ENCODE peak calls at places on chromosome 20, in eight cellular contexts. F is heart right ventricle, G is kidney, N is mucosa of descending colon, H is heart left ventricle, M is uterus, S is A549, Q is body of pancreas. O is an unnamed sample.
A peak's percentile ranks its signal among the peaks of the same experiment; 100 is the strongest.

GRCh38 chr20:63177134-63177784 is 38.7 kb downstream of the YTHDF1 start:
- DNase-seq in F (no peak), Q (no peak), G (peak; percentile 57), M (no peak), N (no peak), S (peak; percentile 66), H (no peak), O (peak; percentile 44)

GRCh38 chr20:53582574-53583351 is 10.9 kb downstream of the ZNF217 start:
- DNase-seq in M (peak; percentile 66), G (no peak), S (peak; percentile 71), N (no peak), Q (peak; percentile 46), H (peak; percentile 48), F (no peak), O (no peak)

GRCh38 chr20:63032026-63032800 is 25.4 kb upstream of the BHLHE23 start:
- DNase-seq in F (peak; percentile 7), Q (no peak), M (no peak), H (peak; percentile 20), S (no peak), G (peak; percentile 42), N (no peak), O (no peak)

GRCh38 chr20:33648396-33649004 is 13.6 kb upstream of the C20orf144 start:
- DNase-seq in N (no peak), Q (no peak), G (peak; percentile 73), F (no peak), M (no peak), S (no peak), H (no peak), O (no peak)

GRCh38 chr20:10666221-10667076 is 7.3 kb downstream of the JAG1 start:
- DNase-seq in F (no peak), H (no peak), N (no peak), M (peak; percentile 12), S (no peak), Q (no peak), G (peak; percentile 68), O (no peak)

GRCh38 chr20:22827916-22828315 is 207.2 kb upstream of the SSTR4 start:
- DNase-seq in F (no peak), Q (no peak), N (no peak), H (no peak), G (no peak), S (peak; percentile 40), M (no peak), O (no peak)

GRCh38 chr20:21571841-21572690 is 58.2 kb upstream of the NKX2-2 start:
- DNase-seq in N (peak; percentile 22), M (no peak), F (no peak), Q (no peak), G (no peak), S (no peak), H (no peak), O (no peak)

GRCh38 chr20:57658447-57659130 is 38.4 kb upstream of the ZBP1 start:
- DNase-seq in Q (no peak), M (no peak), H (peak; percentile 24), N (peak; percentile 6), S (no peak), G (no peak), F (no peak), O (no peak)

GRCh38 chr20:25527949-25528348 is 57.4 kb downstream of the NINL start:
- DNase-seq in F (no peak), S (no peak), H (no peak), N (no peak), G (no peak), Q (no peak), M (no peak), O (no peak)

GRCh38 chr20:45311589-45312211 is 3.6 kb upstream of the MATN4 start:
- DNase-seq in Q (peak; percentile 79), H (peak; percentile 49), G (peak; percentile 87), S (peak; percentile 75), N (peak; percentile 71), M (peak; percentile 28), F (peak; percentile 61), O (peak; percentile 81)

GRCh38 chr20:6848041-6848440 is 80.6 kb downstream of the BMP2 start:
- DNase-seq in G (no peak), N (no peak), H (no peak), Q (no peak), F (no peak), S (no peak), M (no peak), O (no peak)

GRCh38 chr20:10752206-10752605 is 78.4 kb upstream of the JAG1 start:
- DNase-seq in G (no peak), N (no peak), H (no peak), M (no peak), F (no peak), Q (no peak), S (no peak), O (no peak)

GRCh38 chr20:4297141-4297826 is 281.9 kb upstream of the RNF24 start:
- DNase-seq in Q (peak; percentile 6), M (peak; percentile 55), N (peak; percentile 5), G (no peak), H (peak; percentile 54), S (no peak), F (no peak), O (peak; percentile 23)

GRCh38 chr20:9409352-9409751 is 105.0 kb upstream of the LAMP5 start:
- DNase-seq in Q (no peak), S (no peak), G (no peak), M (no peak), N (no peak), F (no peak), H (no peak), O (no peak)

GRCh38 chr20:43958626-43959025 is 44.0 kb downstream of the TOX2 start:
- DNase-seq in S (no peak), G (no peak), F (no peak), H (no peak), Q (no peak), N (no peak), M (no peak), O (no peak)

GRCh38 chr20:47309806-47310426 is 46.6 kb downstream of the ZMYND8 start:
- DNase-seq in F (no peak), S (no peak), M (no peak), H (no peak), G (no peak), Q (no peak), N (no peak), O (no peak)

GRCh38 chr20:46943861-46944591 is 49.4 kb downstream of the EYA2 start:
- DNase-seq in M (no peak), H (no peak), N (no peak), F (no peak), S (no peak), G (no peak), Q (no peak), O (no peak)

GRCh38 chr20:10541668-10542411 is 106.7 kb downstream of the SLX4IP start:
- DNase-seq in H (no peak), F (no peak), Q (no peak), G (no peak), S (peak; percentile 67), M (no peak), N (no peak), O (no peak)

GRCh38 chr20:25223179-25223661 is 24.7 kb upstream of the PYGB start:
- DNase-seq in F (no peak), G (peak; percentile 92), H (no peak), M (peak; percentile 9), S (peak; percentile 92), N (no peak), Q (no peak), O (no peak)

GRCh38 chr20:43936371-43936770 is 21.7 kb downstream of the TOX2 start:
- DNase-seq in M (no peak), F (no peak), N (no peak), G (no peak), Q (no peak), H (no peak), S (no peak), O (no peak)

GRCh38 chr20:10111144-10111771 is 76.5 kb downstream of the ANKEF1 start:
- DNase-seq in F (no peak), M (no peak), N (peak; percentile 73), S (no peak), Q (peak; percentile 71), G (no peak), H (no peak), O (no peak)

DNA sequence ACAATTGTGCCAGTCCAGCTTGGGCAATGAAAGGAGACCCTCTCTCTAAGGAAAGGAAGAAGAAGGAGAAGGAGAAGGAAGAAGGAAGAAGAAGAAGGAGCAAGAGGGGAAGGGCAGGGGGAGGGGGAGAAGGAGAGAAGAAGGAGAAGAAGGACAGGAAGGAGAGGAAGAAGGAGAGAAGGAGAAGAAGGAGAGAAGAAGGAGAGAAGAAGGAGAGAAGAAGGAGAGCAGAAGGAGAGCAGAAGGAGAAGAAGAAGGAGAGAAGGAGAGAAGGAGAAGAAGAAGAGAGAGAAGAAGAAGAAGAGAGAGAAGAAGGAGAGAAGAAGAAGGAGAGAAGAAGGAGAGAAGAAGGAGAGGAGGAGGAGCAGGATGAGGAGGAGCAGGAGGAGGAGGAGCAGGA is 22.5 kb upstream of the DEFB116 start:
- DNase-seq in H (no peak), M (no peak), S (no peak), Q (no peak), F (no peak), G (no peak), N (no peak), O (no peak)
- H3K9me3 ChIP-seq in H (peaks cover 7% of the 10 kb centered on the region), M (no peaks in the 10 kb centered on the region), S (no peaks in the 10 kb centered on the region), Q (no peaks in the 10 kb centered on the region), F (no peaks in the 10 kb centered on the region), G (no peaks in the 10 kb centered on the region), N (peaks cover 26% of the 10 kb centered on the region), O (no peaks in the 10 kb centered on the region)

DNA sequence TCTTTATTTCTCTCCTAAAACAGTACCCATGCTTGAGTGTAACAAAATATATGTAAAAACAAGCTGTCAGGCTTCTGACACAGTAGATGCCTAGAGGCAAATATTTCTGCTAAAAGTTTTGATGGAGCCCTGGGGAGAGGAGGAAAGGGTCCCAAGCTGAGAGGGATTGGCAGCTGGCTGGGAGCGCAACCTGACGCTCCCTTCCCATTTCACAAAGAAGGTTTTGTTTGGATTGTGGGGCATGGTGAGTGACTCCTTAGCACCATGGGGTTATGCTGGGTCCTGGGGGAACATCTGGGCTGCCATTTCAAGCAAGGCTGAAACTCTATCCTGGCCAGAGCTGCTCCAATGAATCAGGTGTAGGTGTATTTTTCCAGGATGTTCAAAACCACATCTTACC is 720.5 kb downstream of the MAFB start:
- DNase-seq in H (no peak), Q (no peak), F (no peak), G (no peak), N (no peak), M (no peak), S (no peak), O (no peak)
- H3K4me1 ChIP-seq in H (no peaks in the 10 kb centered on the region), Q (no peaks in the 10 kb centered on the region), F (no peaks in the 10 kb centered on the region), G (no peaks in the 10 kb centered on the region), N (no peaks in the 10 kb centered on the region), M (no peaks in the 10 kb centered on the region), S (no peaks in the 10 kb centered on the region), O (no peaks in the 10 kb centered on the region)

GRCh38 chr20:20134941-20135572 is 82.7 kb downstream of the CFAP61 start:
- DNase-seq in N (no peak), F (no peak), Q (no peak), H (no peak), M (no peak), G (no peak), S (no peak), O (no peak)
- H3K9me3 ChIP-seq in N (peaks cover 4% of the 10 kb centered on the region), F (peaks cover 5% of the 10 kb centered on the region), Q (no peaks in the 10 kb centered on the region), H (peaks cover 3% of the 10 kb centered on the region), M (no peaks in the 10 kb centered on the region), G (no peaks in the 10 kb centered on the region), S (peaks cover 5% of the 10 kb centered on the region), O (peaks cover 4% of the 10 kb centered on the region)

DNA sequence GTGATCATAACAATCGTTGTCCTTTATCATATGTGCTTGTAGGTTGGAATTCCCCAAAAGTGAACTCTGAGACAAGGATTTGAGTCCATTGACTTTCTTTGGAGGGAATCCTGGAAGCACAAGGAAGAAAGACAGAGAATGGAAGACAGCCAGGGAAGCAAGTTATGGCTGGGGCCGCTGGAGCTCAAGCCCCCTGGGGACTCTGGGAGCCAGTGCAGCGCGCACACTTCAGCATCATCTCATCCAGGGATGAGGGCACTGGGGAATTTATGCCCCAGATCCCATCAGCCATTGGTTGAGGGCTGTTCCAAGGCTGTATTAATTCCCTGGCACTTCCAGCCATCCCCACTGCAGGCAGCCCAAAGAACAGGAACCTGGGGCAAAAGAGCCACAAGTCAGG is 101.0 kb downstream of the SNX5 start:
- DNase-seq in M (no peak), S (no peak), N (no peak), F (no peak), G (no peak), H (no peak), Q (no peak), O (no peak)
- H3K4me1 ChIP-seq in M (no peaks in the 10 kb centered on the region), S (peaks cover 12% of the 10 kb centered on the region), N (peaks cover 18% of the 10 kb centered on the region), F (peaks cover 13% of the 10 kb centered on the region), G (peaks cover 4% of the 10 kb centered on the region), H (peaks cover 37% of the 10 kb centered on the region), Q (peaks cover 26% of the 10 kb centered on the region), O (no peaks in the 10 kb centered on the region)